ENCODE peak calls at places on chromosomes 13 and 19, in nine cellular contexts. Y is Peyer's patch; U is neuronal stem cell; B is naive thymus-derived CD4-positive, alpha-beta T cell; S is fibroblast of lung; O is ascending aorta; H is ovary; F is hepatocyte; E is tibial nerve. K is an unnamed sample.

GRCh38 chr19:10418281-10419199 is 1.8 kb upstream of the PDE4A start:
- DNase-seq in O (no peak), S (no peak), U (peak; percentile 62), H (no peak), Y (no peak), F (peak; percentile 17), B (no peak), E (no peak), K (peak; percentile 36)

GRCh38 chr19:21680026-21680425 is 87.4 kb downstream of the ZNF100 start:
- DNase-seq in U (no peak), B (no peak), H (no peak), F (no peak), E (no peak), O (no peak), Y (no peak), S (no peak), K (no peak)

GRCh38 chr13:46489586-46490023 is 63.4 kb upstream of the LRCH1 start:
- DNase-seq in E (no peak), B (no peak), F (no peak), O (peak; percentile 65), U (no peak), Y (no peak), H (no peak), S (peak; percentile 92), K (no peak)

GRCh38 chr13:50130686-50131051 is 115.4 kb downstream of the KCNRG start:
- DNase-seq in S (peak; percentile 63), H (no peak), Y (peak; percentile 61), B (peak; percentile 49), E (no peak), O (no peak), U (peak; percentile 46), F (peak; percentile 22), K (no peak)

GRCh38 chr13:77274126-77274525 is 52.8 kb downstream of the MYCBP2 start:
- DNase-seq in Y (no peak), O (no peak), H (no peak), E (no peak), S (no peak), U (no peak), F (no peak), B (no peak), K (no peak)

GRCh38 chr13:77740931-77741586 is 43.6 kb downstream of the SLAIN1 start:
- DNase-seq in E (no peak), H (no peak), O (no peak), F (no peak), Y (no peak), B (no peak), U (no peak), S (no peak), K (no peak)

GRCh38 chr13:24709186-24709913 is 29.1 kb downstream of the ATP12A start:
- DNase-seq in Y (peak; percentile 77), H (no peak), U (no peak), S (no peak), B (peak; percentile 74), O (peak; percentile 13), F (no peak), E (no peak), K (no peak)

GRCh38 chr19:8041553-8041952 is 11.0 kb upstream of the CCL25 start:
- DNase-seq in S (no peak), H (no peak), Y (no peak), O (no peak), F (no peak), U (no peak), B (no peak), E (no peak), K (no peak)

GRCh38 chr13:85690368-85690767 is 108.9 kb downstream of the SLITRK6 start:
- DNase-seq in F (no peak), O (no peak), U (no peak), Y (no peak), H (no peak), E (no peak), S (no peak), B (no peak), K (no peak)

GRCh38 chr19:17687141-17687856 is 855 bp downstream of the UNC13A start:
- DNase-seq in O (no peak), Y (no peak), B (no peak), H (no peak), E (no peak), F (no peak), U (no peak), S (no peak), K (no peak)

GRCh38 chr19:29702958-29703320 is 12.1 kb downstream of the C19orf12 start:
- DNase-seq in S (no peak), U (no peak), O (no peak), H (no peak), Y (no peak), B (no peak), E (no peak), F (no peak), K (no peak)

GRCh38 chr13:110317093-110317492 is 10.0 kb downstream of the COL4A2 start:
- DNase-seq in F (no peak), U (no peak), B (no peak), E (no peak), O (no peak), H (no peak), Y (no peak), S (no peak), K (no peak)

GRCh38 chr13:110316196-110316595 is 9.1 kb downstream of the COL4A2 start:
- DNase-seq in E (no peak), H (no peak), B (no peak), O (no peak), S (no peak), F (no peak), U (no peak), Y (no peak), K (no peak)

GRCh38 chr13:110318920-110319319 is 11.8 kb downstream of the COL4A2 start:
- DNase-seq in E (no peak), U (no peak), O (no peak), H (no peak), F (no peak), S (no peak), B (no peak), Y (no peak), K (no peak)

GRCh38 chr13:110319397-110319773 is 12.3 kb downstream of the COL4A2 start:
- DNase-seq in O (no peak), E (no peak), U (no peak), S (no peak), Y (no peak), H (no peak), F (no peak), B (no peak), K (no peak)

GRCh38 chr13:110317496-110318195 is 10.6 kb downstream of the COL4A2 start:
- DNase-seq in S (no peak), F (no peak), U (no peak), Y (no peak), H (no peak), B (no peak), O (no peak), E (no peak), K (no peak)
- H3K4me1 ChIP-seq in S (peaks cover 18% of the 10 kb centered on the region), F (peaks cover 5% of the 10 kb centered on the region), U (no peaks in the 10 kb centered on the region), Y (no peaks in the 10 kb centered on the region), H (peaks cover 14% of the 10 kb centered on the region), B (no peaks in the 10 kb centered on the region), O (peaks cover 16% of the 10 kb centered on the region), E (peaks cover 44% of the 10 kb centered on the region), K (peaks cover 16% of the 10 kb centered on the region)

DNA sequence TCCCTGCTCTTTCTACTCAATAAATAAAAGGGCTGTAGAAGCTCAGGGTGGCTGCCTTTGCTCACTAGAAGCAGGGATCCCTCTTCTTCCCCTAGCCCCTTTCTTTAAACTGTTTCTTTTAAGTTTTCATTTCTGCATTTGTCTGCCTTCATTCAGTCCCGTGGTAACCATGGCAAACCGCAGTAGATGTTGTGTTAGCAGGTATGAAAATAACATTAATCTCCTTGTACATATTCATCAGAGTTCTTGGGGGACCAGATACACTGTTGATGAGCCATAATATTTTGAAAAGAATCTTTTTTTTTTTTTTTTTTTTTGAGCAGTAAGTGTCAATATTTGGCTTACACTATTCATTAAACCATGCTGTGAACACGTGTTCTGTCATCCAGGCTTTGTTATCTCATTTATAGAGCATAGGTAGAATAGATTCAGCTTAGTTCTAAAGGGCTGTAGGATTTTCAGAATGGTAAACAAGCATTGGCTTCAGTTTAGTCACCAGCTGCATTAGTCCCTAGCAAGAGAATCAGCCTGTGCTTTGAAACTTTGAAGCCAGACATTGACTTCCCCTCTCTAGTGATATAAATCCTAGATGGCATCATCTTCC is 59.3 kb upstream of the SPRY2 start:
- DNase-seq in U (no peak), B (no peak), F (peak; percentile 10), S (no peak), H (no peak), E (no peak), Y (no peak), O (no peak), K (no peak)
- H3K4me3 ChIP-seq in U (no peak overlapping the region), B (no peak overlapping the region), F (no peak overlapping the region), S (no peak overlapping the region), H (no peak overlapping the region), E (no peak overlapping the region), Y (no peak overlapping the region), O (no peak overlapping the region), K (no peak overlapping the region)

DNA sequence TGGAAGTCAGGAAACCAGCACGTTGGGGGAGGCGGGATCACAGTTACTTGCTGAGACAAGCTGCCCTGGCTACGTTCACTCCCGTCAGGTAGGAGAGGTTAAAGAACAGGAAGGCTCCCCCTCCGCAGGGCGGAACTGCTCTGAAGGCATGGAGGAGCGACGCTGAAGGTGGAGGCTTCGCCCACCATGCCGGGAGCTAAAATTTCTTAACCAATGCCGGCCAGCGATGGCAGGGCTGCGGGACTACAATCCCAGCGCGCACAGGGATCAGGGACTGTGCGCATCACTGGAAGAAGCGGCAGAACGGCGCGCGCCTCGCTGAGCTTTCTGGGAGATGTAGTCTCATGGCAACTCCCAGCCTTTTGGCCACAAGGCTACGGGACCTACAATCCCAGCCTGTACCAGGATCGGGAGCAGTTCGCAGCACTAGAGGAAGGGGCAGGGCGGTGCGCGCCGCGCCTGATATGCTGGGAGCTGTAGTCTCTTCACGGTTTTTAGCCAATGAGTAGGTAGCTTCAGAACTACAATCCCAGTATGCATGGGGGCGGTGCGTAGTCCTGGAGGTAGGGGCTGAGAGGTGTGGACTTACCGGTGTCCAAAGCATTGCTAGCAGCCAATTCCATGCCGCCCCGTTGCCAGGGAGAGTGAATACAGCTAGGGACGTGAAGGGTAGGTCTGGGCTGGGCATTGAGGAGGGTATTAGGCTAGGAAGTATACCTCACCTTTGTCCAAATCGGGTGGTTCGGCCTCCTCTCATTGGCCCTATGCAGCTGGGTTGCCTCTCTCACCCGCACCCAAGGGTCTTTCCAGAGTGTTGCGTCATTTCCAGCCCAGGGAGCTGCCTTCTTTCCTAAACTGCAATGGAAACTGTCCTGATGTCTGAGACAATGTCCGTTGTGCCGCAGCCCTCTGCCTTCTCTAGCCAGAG is 12.8 kb upstream of the ZNF682 start:
- DNase-seq in U (peak; percentile 95), F (peak; percentile 97), S (peak; percentile 99), O (peak; percentile 91), Y (peak; percentile 95), H (peak; percentile 90), E (peak; percentile 84), B (peak; percentile 43), K (peak; percentile 96)
- H3K27ac ChIP-seq in U (peak overlapping the region; percentile 62), F (peak overlapping the region; percentile 94), S (no peak overlapping the region), O (peak overlapping the region; percentile 76), Y (peak overlapping the region; percentile 73), H (peak overlapping the region; percentile 70), E (no peak overlapping the region), B (peak overlapping the region; percentile 77), K (peak overlapping the region; percentile 63)

DNA sequence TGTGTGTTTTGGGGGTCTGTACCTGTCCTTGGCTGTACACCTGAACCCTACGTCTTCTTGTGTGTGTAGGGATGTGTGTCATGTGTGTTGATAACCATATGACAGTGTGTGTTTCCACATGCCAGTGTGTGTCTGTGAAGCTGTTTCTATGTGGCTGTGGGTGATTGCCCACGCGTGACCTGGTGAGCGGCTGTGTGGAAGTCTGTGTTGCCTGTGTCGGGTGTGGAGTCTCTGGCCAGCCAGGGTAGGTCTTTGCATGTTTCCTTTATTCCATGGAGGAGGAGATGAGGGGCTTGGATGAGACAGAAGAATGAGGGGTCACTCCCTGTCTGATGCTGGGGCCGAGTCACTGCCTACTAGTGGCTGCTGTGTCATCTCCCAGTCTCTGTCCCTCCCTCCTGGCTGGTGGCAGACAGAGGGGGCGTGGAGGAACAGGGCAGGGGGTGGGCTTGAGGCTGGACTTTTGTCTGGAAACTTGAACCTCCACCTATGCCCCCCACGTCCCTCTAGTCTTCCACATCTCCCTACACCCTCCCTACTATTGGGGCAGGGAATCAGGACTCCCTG is 2.9 kb upstream of the FOSB start:
- DNase-seq in Y (no peak), H (no peak), B (no peak), E (no peak), F (peak; percentile 17), O (no peak), U (no peak), S (no peak), K (no peak)
- H3K4me1 ChIP-seq in Y (peaks cover 7% of the 10 kb centered on the region), H (peaks cover 6% of the 10 kb centered on the region), B (peaks cover 6% of the 10 kb centered on the region), E (peaks cover 13% of the 10 kb centered on the region), F (peaks cover 7% of the 10 kb centered on the region), O (peaks cover 4% of the 10 kb centered on the region), U (peaks cover 7% of the 10 kb centered on the region), S (peaks cover 3% of the 10 kb centered on the region), K (peaks cover 7% of the 10 kb centered on the region)

K was measured in SJCRH30.